ENCODE peak calls at places on chromosomes 6 and 20, in seven cellular contexts. X is PC-3, W is GM23338, N is OCI-LY7, P is neural progenitor cell, A is HCT116, R is hepatocyte. C is an unnamed sample.

GRCh38 chr20:9617062-9617461 is 102.7 kb downstream of the LAMP5 start:
- DNase-seq in P (peak), N (peak), W (peak), R (peak), A (peak), X (peak), C (peak)

GRCh38 chr6:36094786-36095496 is 35.4 kb upstream of the MAPK13 start:
- DNase-seq in R (peak), P (peak), A (peak), N (peak), X (peak), W (peak), C (peak)

GRCh38 chr6:69780585-69781178 is 16.1 kb downstream of the LMBRD1 start:
- DNase-seq in N (no peak), R (peak), P (no peak), A (no peak), X (peak), W (no peak), C (no peak)

GRCh38 chr6:159127701-159128100 is 41.5 kb upstream of the FNDC1 start:
- DNase-seq in A (no peak), R (no peak), X (no peak), W (no peak), N (peak), P (no peak), C (no peak)

GRCh38 chr6:72535124-72535523 is 86.7 kb upstream of the KCNQ5 start:
- DNase-seq in R (no peak), P (no peak), N (no peak), X (no peak), A (no peak), W (peak), C (no peak)

GRCh38 chr6:46011241-46012085 is 4.2 kb downstream of the CLIC5 start:
- DNase-seq in A (no peak), W (no peak), N (no peak), X (no peak), R (peak), P (no peak), C (peak)

GRCh38 chr20:14374191-14374590 is 36.8 kb upstream of the FLRT3 start:
- DNase-seq in P (peak), A (no peak), R (no peak), N (no peak), X (no peak), W (peak), C (no peak)

GRCh38 chr6:142695016-142695415 is 250.0 kb downstream of the HIVEP2 start:
- DNase-seq in R (no peak), A (no peak), N (no peak), X (no peak), W (no peak), P (no peak), C (no peak)

GRCh38 chr20:32917191-32917950 is 58.6 kb downstream of the EFCAB8 start:
- DNase-seq in A (no peak), P (no peak), X (no peak), R (no peak), W (no peak), N (no peak), C (no peak)

GRCh38 chr6:163999475-164000125 is 585.1 kb downstream of the QKI start:
- DNase-seq in A (no peak), P (no peak), R (no peak), W (no peak), N (no peak), X (no peak), C (no peak)

GRCh38 chr6:112863753-112864152 is 516.6 kb downstream of the RFPL4B start:
- DNase-seq in N (no peak), P (no peak), R (no peak), A (no peak), X (no peak), W (no peak), C (no peak)

GRCh38 chr6:111764238-111765182 is 108.7 kb downstream of the FYN start:
- DNase-seq in R (no peak), N (peak), P (peak), A (no peak), X (no peak), W (peak), C (no peak)

GRCh38 chr6:78533426-78533825 is 333.9 kb upstream of the IRAK1BP1 start:
- DNase-seq in X (no peak), P (no peak), N (no peak), R (no peak), W (no peak), A (no peak), C (no peak)

GRCh38 chr20:6882911-6883310 is 115.4 kb downstream of the BMP2 start:
- DNase-seq in X (peak), P (no peak), W (no peak), A (no peak), N (no peak), R (peak), C (no peak)

GRCh38 chr6:12048609-12049008 is 36.5 kb downstream of the HIVEP1 start:
- DNase-seq in N (no peak), X (no peak), W (no peak), P (no peak), A (no peak), R (no peak), C (no peak)

GRCh38 chr6:87282743-87283142 is 39.6 kb upstream of the SMIM8 start:
- DNase-seq in P (no peak), A (no peak), N (no peak), R (no peak), W (no peak), X (no peak), C (no peak)

GRCh38 chr6:45687570-45687969 is 309.8 kb upstream of the SUPT3H start:
- DNase-seq in P (no peak), W (no peak), N (no peak), X (no peak), R (no peak), A (no peak), C (no peak)

GRCh38 chr6:142844065-142844755 is 100.8 kb downstream of the HIVEP2 start:
- DNase-seq in N (no peak), X (peak), R (no peak), A (no peak), P (no peak), W (no peak), C (peak)

GRCh38 chr6:114569643-114570042 is 226.8 kb upstream of the HS3ST5 start:
- DNase-seq in N (no peak), X (no peak), R (no peak), P (peak), A (no peak), W (peak), C (no peak)

GRCh38 chr6:31143148-31143547 is 4.3 kb upstream of the PSORS1C2 start:
- DNase-seq in W (no peak), A (no peak), R (peak), X (no peak), N (no peak), P (peak), C (no peak)

GRCh38 chr20:40797425-40797824 is 108.4 kb upstream of the MAFB start:
- DNase-seq in A (peak), X (peak), W (peak), P (peak), N (peak), R (peak), C (peak)

GRCh38 chr6:163543311-163543710 is 128.8 kb downstream of the QKI start:
- DNase-seq in X (no peak), R (no peak), N (no peak), A (no peak), P (peak), W (peak), C (no peak)

GRCh38 chr6:43845646-43846045 is 75.6 kb downstream of the VEGFA start:
- DNase-seq in A (no peak), P (no peak), X (peak), N (no peak), W (no peak), R (no peak), C (no peak)

GRCh38 chr20:42150230-42150629 is 532.1 kb upstream of the CHD6 start:
- DNase-seq in R (no peak), X (no peak), N (no peak), P (no peak), A (no peak), W (no peak), C (no peak)

DNA sequence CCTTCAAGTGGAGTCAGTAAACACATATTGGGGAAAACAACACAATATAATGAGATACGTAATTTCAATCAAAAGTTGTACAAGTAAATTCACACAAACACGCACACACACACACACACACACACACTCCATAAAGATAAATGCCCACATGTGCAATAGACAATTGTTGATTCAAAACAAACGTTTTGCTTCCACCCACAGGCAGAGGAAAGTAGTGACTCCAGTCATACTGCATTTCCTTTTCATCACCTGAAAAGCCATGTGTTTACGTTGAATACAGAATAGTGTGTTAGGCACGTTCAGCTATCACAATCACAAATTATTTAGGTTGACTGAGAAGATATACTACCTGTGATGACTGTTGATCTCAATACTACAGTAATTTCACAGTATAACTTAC is 443.8 kb upstream of the MANEA start:
- DNase-seq in P (peak), A (peak), X (peak), N (no peak), W (peak), R (peak), C (no peak)
- TF ChIP-seq CTCF in P (peak), A (peak), X (peak), N (peak), W (peak), R (peak), C (peak)

GRCh38 chr20:63518351-63518861 is 2.2 kb upstream of the PPDPF start:
- DNase-seq in P (peak), X (no peak), N (no peak), W (no peak), A (no peak), R (no peak), C (no peak)
- TF ChIP-seq EZH2phosphoT487 in P (no peak), X (no peak), N (no peak), W (no peak), A (no peak), R (no peak), C (no peak)

GRCh38 chr6:81158956-81159355 is 593.5 kb downstream of the TENT5A start:
- DNase-seq in W (no peak), A (no peak), N (no peak), P (no peak), X (no peak), R (no peak), C (no peak)
- TF ChIP-seq CTCF in W (no peak), A (no peak), N (no peak), P (no peak), X (no peak), R (no peak), C (no peak)

GRCh38 chr20:34016736-34017135 is 23.0 kb downstream of the RALY start:
- DNase-seq in W (no peak), N (no peak), A (no peak), X (no peak), R (no peak), P (no peak), C (no peak)
- TF ChIP-seq EZH2phosphoT487 in W (no peak), N (no peak), A (no peak), X (no peak), R (no peak), P (no peak), C (no peak)

GRCh38 chr6:106161893-106162292 is 75.8 kb downstream of the PRDM1 start:
- DNase-seq in A (no peak), X (no peak), P (no peak), N (no peak), W (no peak), R (no peak), C (peak)
- TF ChIP-seq CTCF in A (no peak), X (no peak), P (no peak), N (no peak), W (no peak), R (no peak), C (no peak)

GRCh38 chr20:1185781-1186334 is 1.1 kb upstream of the TMEM74B start:
- DNase-seq in A (peak), W (peak), N (peak), P (peak), X (peak), R (peak), C (peak)
- TF ChIP-seq EZH2phosphoT487 in A (no peak), W (no peak), N (no peak), P (no peak), X (no peak), R (no peak), C (no peak)

DNA sequence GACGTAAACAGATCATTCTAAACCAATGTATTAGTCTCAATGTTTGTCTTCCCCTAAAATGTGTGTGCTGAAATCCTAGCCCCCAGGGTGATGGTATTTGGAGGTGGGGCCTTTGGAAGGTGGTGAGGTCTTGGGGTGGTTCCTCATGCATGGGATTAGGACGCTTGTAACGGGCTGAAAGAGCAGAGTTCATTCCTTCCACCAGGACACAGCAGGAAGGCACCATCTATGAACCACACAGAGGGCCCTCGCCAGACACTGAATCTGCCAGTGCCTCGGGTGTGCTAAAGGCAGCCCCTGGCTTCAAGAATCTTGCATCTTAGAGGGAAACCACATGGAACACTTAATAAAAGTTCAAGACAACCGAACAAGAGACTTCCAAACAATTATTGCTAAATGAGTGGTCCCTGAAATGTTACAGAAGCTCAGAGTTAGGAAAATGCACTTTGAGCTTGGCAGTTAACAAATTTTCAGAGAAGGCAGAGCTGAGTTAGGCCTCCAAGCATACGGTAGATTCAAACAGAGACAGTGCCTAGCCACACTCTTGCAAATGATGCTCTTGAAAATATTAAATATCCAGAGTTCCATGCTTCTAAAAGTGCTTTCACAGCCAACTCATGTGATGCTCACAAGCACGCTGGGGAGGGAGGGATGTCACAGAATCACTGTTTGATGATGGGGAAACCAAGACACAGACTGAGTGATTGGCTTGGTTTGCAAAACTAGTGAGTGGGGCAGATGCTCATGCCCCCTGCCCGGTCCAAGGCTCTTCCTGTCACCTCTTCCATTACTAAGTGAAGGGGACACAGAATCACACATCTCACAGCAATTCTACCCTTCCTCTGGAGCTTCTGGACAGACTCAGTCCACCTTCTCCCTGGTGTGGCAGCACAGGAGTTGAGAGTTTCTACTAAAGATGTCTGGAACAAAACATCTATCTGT is 27.4 kb downstream of the TBC1D7 start:
- DNase-seq in X (no peak), N (no peak), P (no peak), R (no peak), W (no peak), A (no peak), C (no peak)
- TF ChIP-seq CTCF in X (no peak), N (no peak), P (no peak), R (no peak), W (no peak), A (peak), C (no peak)